ENCODE peak calls at places on chromosomes 4 and X, in seven cellular contexts. E is IMR-90, A is H9, D is neuronal stem cell, L is mesenchymal stem cell, S is trophoblast cell, C is H1. N is an unnamed sample.

GRCh38 chrX:110108381-110108796 is 105.5 kb downstream of the TMEM164 start:
- DNase-seq in E (peak), A (no peak), D (no peak), L (peak), S (no peak), C (no peak), N (no peak)

GRCh38 chr4:76459291-76459723 is 24.3 kb downstream of the SHROOM3 start:
- DNase-seq in E (peak), A (peak), D (peak), L (peak), S (peak), C (peak), N (peak)

GRCh38 chrX:111634823-111635410 is 46.1 kb upstream of the ALG13 start:
- DNase-seq in E (no peak), A (no peak), D (no peak), L (no peak), S (no peak), C (no peak), N (no peak)

GRCh38 chrX:23228454-23228853 is 106.2 kb upstream of the PTCHD1 start:
- DNase-seq in E (no peak), A (no peak), D (no peak), L (no peak), S (no peak), C (no peak), N (no peak)

GRCh38 chr4:68864438-68865177 is 48.8 kb downstream of the UGT2B10 start:
- DNase-seq in E (no peak), A (no peak), D (no peak), L (no peak), S (no peak), C (no peak), N (no peak)

GRCh38 chrX:108036298-108036973 is 8.4 kb upstream of the VSIG1 start:
- DNase-seq in E (peak), A (no peak), D (no peak), L (peak), S (no peak), C (no peak), N (peak)

GRCh38 chrX:34918856-34919255 is 23.7 kb upstream of the FAM47B start:
- DNase-seq in E (peak), A (peak), D (peak), L (peak), S (peak), C (no peak), N (peak)

GRCh38 chrX:57655065-57655464 is 25.0 kb downstream of the NLRP2B start:
- DNase-seq in E (no peak), A (no peak), D (no peak), L (no peak), S (no peak), C (no peak), N (no peak)

GRCh38 chrX:39936886-39937770 is 160.6 kb downstream of the BCOR start:
- DNase-seq in E (no peak), A (no peak), D (no peak), L (no peak), S (no peak), C (no peak), N (no peak)

GRCh38 chr4:76579596-76580375 is 144.8 kb downstream of the SHROOM3 start:
- DNase-seq in E (no peak), A (no peak), D (no peak), L (no peak), S (peak), C (no peak), N (no peak)

GRCh38 chr4:7704091-7704490 is 235.6 kb downstream of the AFAP1 start:
- DNase-seq in E (no peak), A (no peak), D (no peak), L (no peak), S (no peak), C (no peak), N (no peak)

DNA sequence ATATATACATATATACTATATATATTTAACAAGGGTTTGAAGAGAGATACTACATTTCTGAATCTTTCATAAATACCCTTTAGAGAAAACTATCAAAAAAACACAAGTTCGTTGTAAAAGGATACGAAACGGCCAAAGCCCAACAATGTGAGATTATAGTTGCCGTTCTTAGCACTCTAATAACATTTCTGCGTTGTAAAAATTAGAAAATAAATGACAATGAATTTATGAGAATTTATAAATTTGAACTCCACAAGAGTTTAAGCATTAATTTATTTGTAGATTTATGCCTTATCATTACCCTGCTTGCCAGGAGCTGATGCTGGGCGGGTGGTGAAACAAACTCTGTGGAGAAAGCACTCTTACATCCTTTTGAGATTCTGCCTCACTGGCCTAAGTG is 1.1 kb downstream of the WDR17 start:
- DNase-seq in E (no peak), A (no peak), D (no peak), L (no peak), S (no peak), C (no peak), N (no peak)
- H4K8ac ChIP-seq in E (no peak), A (no peak), D (no peak), L (no peak), S (no peak), C (no peak), N (no peak)

GRCh38 chrX:16848541-16848940 is 21.6 kb downstream of the RBBP7 start:
- DNase-seq in E (no peak), A (no peak), D (no peak), L (no peak), S (peak), C (no peak), N (no peak)
- H4K8ac ChIP-seq in E (no peak), A (no peak), D (no peak), L (no peak), S (no peak), C (no peak), N (no peak)

GRCh38 chr4:144411119-144411518 is 234.8 kb upstream of the HHIP start:
- DNase-seq in E (no peak), A (no peak), D (no peak), L (no peak), S (no peak), C (no peak), N (no peak)
- H4K8ac ChIP-seq in E (no peak), A (no peak), D (no peak), L (no peak), S (no peak), C (no peak), N (no peak)

GRCh38 chr4:29551813-29552212 is 1168.4 kb upstream of the PCDH7 start:
- DNase-seq in E (no peak), A (no peak), D (no peak), L (no peak), S (no peak), C (no peak), N (no peak)
- H4K8ac ChIP-seq in E (no peak), A (no peak), D (no peak), L (no peak), S (no peak), C (no peak), N (no peak)

DNA sequence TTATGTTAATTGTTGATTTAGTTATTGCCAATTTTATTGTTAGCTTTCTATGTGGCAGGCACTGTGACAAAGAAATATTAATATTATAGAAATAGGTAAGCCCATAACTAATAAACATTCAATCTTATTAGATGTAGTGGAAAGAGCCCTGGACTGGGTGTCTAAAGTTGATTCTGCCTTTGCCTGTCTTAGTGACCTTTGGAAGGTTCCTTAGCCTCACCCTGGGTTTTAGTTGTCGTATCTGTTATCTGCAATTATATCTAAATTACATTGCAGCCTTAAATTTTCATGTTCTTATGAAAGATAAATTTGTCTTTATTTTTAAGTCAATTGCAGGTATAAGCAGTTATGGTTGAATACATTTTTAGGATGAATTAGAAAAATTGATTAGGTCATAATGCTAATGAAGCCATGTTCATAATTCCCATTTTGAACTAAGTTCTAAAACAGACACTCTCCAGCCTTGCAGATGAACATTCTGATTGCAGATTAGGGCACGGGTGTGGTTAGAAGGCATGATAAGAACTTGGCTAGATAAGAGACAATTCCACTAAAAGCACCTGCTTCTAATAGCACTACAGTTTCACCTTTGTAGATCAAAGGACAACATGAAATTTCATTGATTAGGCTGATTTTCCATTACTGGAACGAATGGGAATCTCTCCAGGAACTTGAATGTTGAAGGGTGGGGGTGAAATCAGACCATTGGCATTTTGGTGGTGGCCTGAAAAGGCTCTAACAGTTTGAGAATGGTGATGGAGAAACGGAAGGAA is 17.3 kb upstream of the ENPEP start:
- DNase-seq in E (no peak), A (no peak), D (no peak), L (no peak), S (no peak), C (no peak), N (no peak)
- H4K8ac ChIP-seq in E (no peak), A (no peak), D (no peak), L (no peak), S (no peak), C (no peak), N (no peak)

GRCh38 chr4:189404271-189404670 is 536.4 kb upstream of the FRG1 start:
- DNase-seq in E (no peak), A (no peak), D (no peak), L (no peak), S (no peak), C (no peak), N (no peak)
- H4K8ac ChIP-seq in E (no peak), A (no peak), D (no peak), L (no peak), S (no peak), C (no peak), N (no peak)

GRCh38 chrX:44891642-44892041 is 18.7 kb downstream of the KDM6A start:
- DNase-seq in E (no peak), A (no peak), D (no peak), L (no peak), S (no peak), C (no peak), N (no peak)

GRCh38 chrX:44897539-44897938 is 24.6 kb downstream of the KDM6A start:
- DNase-seq in E (no peak), A (no peak), D (no peak), L (no peak), S (no peak), C (no peak), N (no peak)

GRCh38 chrX:44898411-44899221 is 25.6 kb downstream of the KDM6A start:
- DNase-seq in E (peak), A (no peak), D (no peak), L (peak), S (no peak), C (no peak), N (peak)

DNA sequence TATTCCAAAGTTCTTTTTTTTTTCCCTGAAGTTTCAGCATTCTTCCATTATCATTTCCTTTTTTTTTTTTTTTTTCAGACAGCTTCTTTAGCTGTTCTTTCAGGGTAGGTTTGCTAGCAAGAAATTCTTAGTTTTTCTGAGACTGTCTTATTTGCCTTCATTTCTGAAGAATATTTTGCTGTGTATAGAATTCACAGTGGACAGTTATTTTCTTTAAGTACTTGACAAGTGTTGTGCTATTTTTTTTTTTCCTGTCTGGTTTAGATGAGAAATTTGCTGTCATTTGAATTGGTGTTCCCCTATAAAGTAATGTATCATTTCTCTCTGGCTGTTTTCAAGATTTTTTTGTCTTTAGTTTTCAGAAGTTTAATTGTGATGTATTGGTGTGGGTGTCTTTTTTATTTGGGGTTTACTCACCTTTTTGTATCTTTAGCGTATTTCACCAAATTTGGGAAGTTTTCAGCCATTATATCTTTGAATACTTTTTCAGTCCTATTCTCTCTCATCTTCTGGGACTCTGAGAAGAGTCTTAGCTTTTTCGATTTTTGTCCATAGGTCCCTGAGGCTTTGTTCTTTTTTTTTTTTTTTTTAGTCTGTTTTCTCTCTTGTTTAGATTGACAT is 23.7 kb downstream of the KDM6A start:
- DNase-seq in E (no peak), A (no peak), D (no peak), L (no peak), S (no peak), C (no peak), N (no peak)
- H4K8ac ChIP-seq in E (no peak), A (no peak), D (no peak), L (no peak), S (no peak), C (no peak), N (no peak)

GRCh38 chr4:117941611-117942010 is 92.7 kb upstream of the NDST3 start:
- DNase-seq in E (no peak), A (peak), D (peak), L (no peak), S (no peak), C (no peak), N (peak)
- H4K8ac ChIP-seq in E (no peak), A (no peak), D (no peak), L (no peak), S (no peak), C (no peak), N (no peak)